ENCODE peak calls at places on chromosomes 7 and 10, in five cellular contexts. F is H54; B is CD4-positive, alpha-beta T cell; W is erythroblast; N is ACHN. V is an unnamed sample.

GRCh38 chr10:75910032-75910431 is 478.6 kb downstream of the LRMDA start:
- DNase-seq in F (no peak), B (no peak), W (peak), N (peak), V (no peak)

GRCh38 chr10:69276503-69276902 is 1.8 kb upstream of the HK1 start:
- DNase-seq in F (no peak), B (no peak), W (no peak), N (no peak), V (no peak)

GRCh38 chr10:130193033-130193432 is 56.8 kb downstream of the GLRX3 start:
- DNase-seq in F (no peak), B (no peak), W (no peak), N (no peak), V (no peak)

GRCh38 chr10:108039821-108040584 is 875.5 kb upstream of the SORCS1 start:
- DNase-seq in F (no peak), B (no peak), W (no peak), N (no peak), V (no peak)

GRCh38 chr10:79403441-79404230 is 41.8 kb downstream of the ZCCHC24 start:
- DNase-seq in F (no peak), B (no peak), W (no peak), N (no peak), V (no peak)

GRCh38 chr7:157538321-157538720 is 201.5 kb downstream of the DNAJB6 start:
- DNase-seq in F (no peak), B (no peak), W (no peak), N (no peak), V (no peak)

GRCh38 chr7:95755277-95755934 is 16.9 kb upstream of the DYNC1I1 start:
- DNase-seq in F (no peak), B (no peak), W (no peak), N (no peak), V (no peak)

GRCh38 chr7:132680590-132680989 is 104.3 kb upstream of the PLXNA4 start:
- DNase-seq in F (no peak), B (no peak), W (no peak), N (no peak), V (no peak)

GRCh38 chr10:98795467-98795866 is 348.7 kb upstream of the HPS1 start:
- DNase-seq in F (no peak), B (no peak), W (no peak), N (no peak), V (peak)

GRCh38 chr7:1112109-1112508 is 24.2 kb downstream of the GPER1 start:
- DNase-seq in F (no peak), B (no peak), W (no peak), N (no peak), V (no peak)

GRCh38 chr10:7159928-7160327 is 250.9 kb downstream of the SFMBT2 start:
- DNase-seq in F (no peak), B (no peak), W (no peak), N (no peak), V (no peak)

GRCh38 chr7:100489824-100490223 is 6.1 kb downstream of the NYAP1 start:
- DNase-seq in F (peak), B (peak), W (peak), N (peak), V (peak)

GRCh38 chr10:129972966-129973673 is 9.0 kb upstream of the EBF3 start:
- DNase-seq in F (no peak), B (no peak), W (no peak), N (no peak), V (no peak)

GRCh38 chr10:84590794-84591193 is 262.4 kb downstream of the CCSER2 start:
- DNase-seq in F (no peak), B (no peak), W (no peak), N (no peak), V (no peak)

GRCh38 chr10:4718544-4718943 is 107.5 kb upstream of the AKR1E2 start:
- DNase-seq in F (no peak), B (no peak), W (no peak), N (no peak), V (no peak)

GRCh38 chr10:16854623-16855022 is 37.4 kb upstream of the RSU1 start:
- DNase-seq in F (peak), B (no peak), W (no peak), N (no peak), V (no peak)

GRCh38 chr10:42490368-42490767 is 148.0 kb downstream of the ZNF33B start:
- DNase-seq in F (no peak), B (no peak), W (no peak), N (no peak), V (no peak)

GRCh38 chr7:75039166-75039565 is 34.4 kb downstream of the RCC1L start:
- DNase-seq in F (peak), B (no peak), W (no peak), N (no peak), V (no peak)